ENCODE peak calls at places on chromosomes 4 and X, in seven cellular contexts. One of them, this sample, is unnamed.

GRCh38 chr4:26061248-26061986 is 147.4 kb downstream of the SMIM20 start:
- DNase-seq in A549: peak; percentile 15
- DNase-seq in adrenal gland: no peak
- DNase-seq in ascending aorta: no peak
- DNase-seq in OCI-LY7: peak; percentile 53
- DNase-seq in left ventricle myocardium inferior: no peak
- DNase-seq in cardiac muscle cell: peak; percentile 60
- DNase-seq in this sample: peak; percentile 23

GRCh38 chr4:89587364-89587763 is 249.6 kb downstream of the SNCA start:
- DNase-seq in A549: no peak
- DNase-seq in adrenal gland: no peak
- DNase-seq in ascending aorta: no peak
- DNase-seq in OCI-LY7: no peak
- DNase-seq in left ventricle myocardium inferior: no peak
- DNase-seq in cardiac muscle cell: no peak
- DNase-seq in this sample: no peak

GRCh38 chr4:112145820-112146813 is 863 bp downstream of the FAM241A start:
- DNase-seq in A549: peak; percentile 27
- DNase-seq in adrenal gland: peak; percentile 52
- DNase-seq in ascending aorta: no peak
- DNase-seq in OCI-LY7: peak; percentile 61
- DNase-seq in left ventricle myocardium inferior: peak; percentile 45
- DNase-seq in cardiac muscle cell: peak; percentile 54
- DNase-seq in this sample: peak; percentile 64

GRCh38 chrX:56233682-56234081 is 1.5 kb downstream of the KLF8 start:
- DNase-seq in A549: no peak
- DNase-seq in adrenal gland: peak; percentile 41
- DNase-seq in ascending aorta: no peak
- DNase-seq in OCI-LY7: no peak
- DNase-seq in left ventricle myocardium inferior: peak; percentile 37
- DNase-seq in cardiac muscle cell: peak; percentile 38
- DNase-seq in this sample: no peak

GRCh38 chr4:102638621-102639020 is 122.1 kb downstream of the MANBA start:
- DNase-seq in A549: no peak
- DNase-seq in adrenal gland: no peak
- DNase-seq in ascending aorta: no peak
- DNase-seq in OCI-LY7: no peak
- DNase-seq in left ventricle myocardium inferior: no peak
- DNase-seq in cardiac muscle cell: peak; percentile 22
- DNase-seq in this sample: no peak

GRCh38 chrX:31508338-31508737 is 436.5 kb upstream of the FTHL17 start:
- DNase-seq in A549: no peak
- DNase-seq in adrenal gland: no peak
- DNase-seq in ascending aorta: no peak
- DNase-seq in OCI-LY7: no peak
- DNase-seq in left ventricle myocardium inferior: no peak
- DNase-seq in cardiac muscle cell: peak; percentile 87
- DNase-seq in this sample: no peak

GRCh38 chrX:119008122-119008744 is 33.8 kb downstream of the LONRF3 start:
- DNase-seq in A549: peak; percentile 41
- DNase-seq in adrenal gland: peak; percentile 55
- DNase-seq in ascending aorta: no peak
- DNase-seq in OCI-LY7: peak; percentile 16
- DNase-seq in left ventricle myocardium inferior: no peak
- DNase-seq in cardiac muscle cell: peak; percentile 50
- DNase-seq in this sample: peak; percentile 25

GRCh38 chr4:85092943-85093342 is 126.5 kb upstream of the WDFY3 start:
- DNase-seq in A549: no peak
- DNase-seq in adrenal gland: no peak
- DNase-seq in ascending aorta: no peak
- DNase-seq in OCI-LY7: no peak
- DNase-seq in left ventricle myocardium inferior: no peak
- DNase-seq in cardiac muscle cell: no peak
- DNase-seq in this sample: no peak

GRCh38 chr4:176791591-176792347 is 953 bp downstream of the VEGFC start:
- DNase-seq in A549: no peak
- DNase-seq in adrenal gland: peak; percentile 33
- DNase-seq in ascending aorta: no peak
- DNase-seq in OCI-LY7: no peak
- DNase-seq in left ventricle myocardium inferior: peak; percentile 14
- DNase-seq in cardiac muscle cell: peak; percentile 58
- DNase-seq in this sample: peak; percentile 20

GRCh38 chr4:11424000-11424399 is 4.7 kb downstream of the HS3ST1 start:
- DNase-seq in A549: peak; percentile 25
- DNase-seq in adrenal gland: no peak
- DNase-seq in ascending aorta: no peak
- DNase-seq in OCI-LY7: peak; percentile 45
- DNase-seq in left ventricle myocardium inferior: no peak
- DNase-seq in cardiac muscle cell: peak; percentile 75
- DNase-seq in this sample: peak; percentile 43

GRCh38 chr4:159006202-159006601 is 96.7 kb upstream of the RAPGEF2 start:
- DNase-seq in A549: peak; percentile 11
- DNase-seq in adrenal gland: no peak
- DNase-seq in ascending aorta: no peak
- DNase-seq in OCI-LY7: no peak
- DNase-seq in left ventricle myocardium inferior: no peak
- DNase-seq in cardiac muscle cell: no peak
- DNase-seq in this sample: peak; percentile 84

GRCh38 chr4:78477276-78477675 is 74.3 kb upstream of the ANXA3 start:
- DNase-seq in A549: no peak
- DNase-seq in adrenal gland: no peak
- DNase-seq in ascending aorta: no peak
- DNase-seq in OCI-LY7: no peak
- DNase-seq in left ventricle myocardium inferior: no peak
- DNase-seq in cardiac muscle cell: peak; percentile 45
- DNase-seq in this sample: no peak

GRCh38 chrX:40474205-40474626 is 106.6 kb upstream of the ATP6AP2 start:
- DNase-seq in A549: peak; percentile 21
- DNase-seq in adrenal gland: no peak
- DNase-seq in ascending aorta: no peak
- DNase-seq in OCI-LY7: no peak
- DNase-seq in left ventricle myocardium inferior: peak; percentile 17
- DNase-seq in cardiac muscle cell: peak; percentile 25
- DNase-seq in this sample: peak; percentile 21

GRCh38 chr4:158826882-158827281 is 58.1 kb downstream of the FNIP2 start:
- DNase-seq in A549: no peak
- DNase-seq in adrenal gland: no peak
- DNase-seq in ascending aorta: no peak
- DNase-seq in OCI-LY7: no peak
- DNase-seq in left ventricle myocardium inferior: no peak
- DNase-seq in cardiac muscle cell: no peak
- DNase-seq in this sample: no peak

GRCh38 chr4:76704133-76704881 is 193.6 kb downstream of the SOWAHB start:
- DNase-seq in A549: no peak
- DNase-seq in adrenal gland: no peak
- DNase-seq in ascending aorta: no peak
- DNase-seq in OCI-LY7: no peak
- DNase-seq in left ventricle myocardium inferior: no peak
- DNase-seq in cardiac muscle cell: peak; percentile 64
- DNase-seq in this sample: peak; percentile 49

GRCh38 chr4:168796362-168797106 is 213.5 kb downstream of the CBR4 start:
- DNase-seq in A549: peak; percentile 27
- DNase-seq in adrenal gland: no peak
- DNase-seq in ascending aorta: no peak
- DNase-seq in OCI-LY7: no peak
- DNase-seq in left ventricle myocardium inferior: no peak
- DNase-seq in cardiac muscle cell: peak; percentile 76
- DNase-seq in this sample: peak; percentile 36

GRCh38 chr4:73603307-73603710 is 16.9 kb downstream of the RASSF6 start:
- DNase-seq in A549: peak; percentile 51
- DNase-seq in adrenal gland: no peak
- DNase-seq in ascending aorta: no peak
- DNase-seq in OCI-LY7: no peak
- DNase-seq in left ventricle myocardium inferior: no peak
- DNase-seq in cardiac muscle cell: peak; percentile 89
- DNase-seq in this sample: no peak

GRCh38 chr4:145760176-145760575 is 80.2 kb downstream of the C4orf51 start:
- DNase-seq in A549: no peak
- DNase-seq in adrenal gland: no peak
- DNase-seq in ascending aorta: no peak
- DNase-seq in OCI-LY7: no peak
- DNase-seq in left ventricle myocardium inferior: no peak
- DNase-seq in cardiac muscle cell: no peak
- DNase-seq in this sample: no peak

GRCh38 chr4:6546681-6547447 is 28.1 kb upstream of the MAN2B2 start:
- DNase-seq in A549: peak; percentile 20
- DNase-seq in adrenal gland: peak; percentile 52
- DNase-seq in ascending aorta: no peak
- DNase-seq in OCI-LY7: peak; percentile 79
- DNase-seq in left ventricle myocardium inferior: no peak
- DNase-seq in cardiac muscle cell: peak; percentile 80
- DNase-seq in this sample: peak; percentile 56

GRCh38 chr4:39591290-39591689 is 47.4 kb downstream of the SMIM14 start:
- DNase-seq in A549: peak; percentile 27
- DNase-seq in adrenal gland: no peak
- DNase-seq in ascending aorta: no peak
- DNase-seq in OCI-LY7: peak; percentile 49
- DNase-seq in left ventricle myocardium inferior: no peak
- DNase-seq in cardiac muscle cell: peak; percentile 47
- DNase-seq in this sample: peak; percentile 65

GRCh38 chr4:133145758-133146157 is 3.3 kb upstream of the PCDH10 start:
- DNase-seq in A549: no peak
- DNase-seq in adrenal gland: no peak
- DNase-seq in ascending aorta: no peak
- DNase-seq in OCI-LY7: no peak
- DNase-seq in left ventricle myocardium inferior: no peak
- DNase-seq in cardiac muscle cell: no peak
- DNase-seq in this sample: no peak

DNA sequence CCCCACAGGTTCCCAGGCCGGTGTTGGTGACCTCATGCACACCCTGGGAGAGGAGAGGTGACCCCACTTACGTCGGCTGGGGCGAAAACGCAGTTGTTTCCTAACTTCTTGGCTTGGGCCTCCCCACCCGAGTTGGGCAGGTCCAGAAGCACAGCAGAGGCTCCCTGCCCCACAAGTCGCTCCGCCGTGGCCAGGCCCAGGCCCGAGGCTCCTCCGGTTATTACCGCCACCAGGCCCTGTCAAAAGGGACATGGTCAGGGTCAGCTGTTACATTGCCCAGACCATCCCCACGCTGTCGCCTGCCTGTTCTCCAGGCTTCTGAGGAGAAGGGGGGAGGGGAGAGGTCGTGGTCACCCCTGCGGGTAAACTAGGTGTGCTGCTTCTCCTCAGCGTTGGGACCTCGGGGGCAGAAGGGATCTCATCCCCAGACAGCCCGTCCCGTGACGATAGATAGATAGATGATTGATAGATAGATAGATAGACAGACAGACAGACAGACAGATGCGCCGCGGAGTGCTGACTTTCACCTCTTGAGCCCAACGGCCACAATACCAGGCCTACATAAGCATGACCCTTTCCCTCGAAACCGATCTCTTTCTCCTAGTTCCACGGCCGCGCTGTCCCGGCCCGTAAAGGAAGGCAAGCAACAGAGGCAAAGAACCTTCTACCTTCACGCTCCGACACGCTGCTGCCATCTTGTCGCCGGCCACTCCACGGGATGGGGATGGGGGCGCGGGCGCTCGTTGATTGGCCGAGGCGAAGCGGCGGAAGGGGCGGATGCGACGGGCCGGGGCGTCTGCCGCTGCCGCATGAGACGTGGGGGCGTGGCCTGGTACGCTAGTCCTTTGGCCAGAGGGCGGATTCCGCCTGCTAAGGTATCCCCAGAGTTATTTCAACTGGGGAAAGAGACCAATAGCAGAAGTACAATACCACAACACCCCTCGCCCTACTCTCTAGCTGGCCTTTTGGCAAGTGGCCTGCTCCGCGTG is at the start of gene HSD17B10:
- DNase-seq in A549: peak; percentile 84
- DNase-seq in adrenal gland: peak; percentile 91
- DNase-seq in ascending aorta: peak; percentile 49
- DNase-seq in OCI-LY7: peak; percentile 91
- DNase-seq in left ventricle myocardium inferior: peak; percentile 90
- DNase-seq in cardiac muscle cell: peak; percentile 89
- DNase-seq in this sample: peak; percentile 80
- H3K27ac ChIP-seq in A549: peak within 1 kb of the TSS; percentile 89
- H3K27ac ChIP-seq in adrenal gland: peak within 1 kb of the TSS; percentile 59
- H3K27ac ChIP-seq in ascending aorta: peak within 1 kb of the TSS; percentile 69
- H3K27ac ChIP-seq in OCI-LY7: peak within 1 kb of the TSS; percentile 52
- H3K27ac ChIP-seq in left ventricle myocardium inferior: peak within 1 kb of the TSS; percentile 77
- H3K27ac ChIP-seq in cardiac muscle cell: peak within 1 kb of the TSS; percentile 79
- H3K27ac ChIP-seq in this sample: peak within 1 kb of the TSS; percentile 65

DNA sequence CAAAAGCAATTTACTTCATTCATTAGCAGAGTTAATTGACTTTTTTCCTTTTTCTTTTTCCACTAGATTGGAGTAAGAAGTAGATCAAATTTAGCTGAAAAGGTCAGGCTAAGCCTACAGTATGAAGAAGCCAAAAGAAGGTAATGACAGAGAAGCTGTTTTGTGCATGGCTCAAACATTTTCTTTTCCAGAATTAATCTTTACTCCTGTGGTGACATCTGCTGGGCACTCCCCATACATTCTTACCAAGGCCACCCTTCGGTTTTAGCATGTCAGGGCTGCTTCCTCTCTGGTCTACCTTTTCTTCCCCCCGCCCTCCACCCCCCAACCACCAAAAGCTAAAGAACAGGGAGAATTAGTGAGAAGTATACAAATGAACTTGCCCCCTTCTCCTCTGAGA is 70.2 kb downstream of the CLDN22 start:
- DNase-seq in A549: peak; percentile 11
- DNase-seq in adrenal gland: peak; percentile 29
- DNase-seq in ascending aorta: no peak
- DNase-seq in OCI-LY7: peak; percentile 10
- DNase-seq in left ventricle myocardium inferior: no peak
- DNase-seq in cardiac muscle cell: peak; percentile 63
- DNase-seq in this sample: peak; percentile 48
- TF ChIP-seq CTCF in A549: peak; percentile 55
- TF ChIP-seq CTCF in adrenal gland: no peak
- TF ChIP-seq CTCF in ascending aorta: no peak
- TF ChIP-seq CTCF in OCI-LY7: peak; percentile 51
- TF ChIP-seq CTCF in left ventricle myocardium inferior: peak; percentile 59
- TF ChIP-seq CTCF in cardiac muscle cell: peak; percentile 44
- TF ChIP-seq CTCF in this sample: peak; percentile 43

GRCh38 chrX:130321550-130321949 is 18.2 kb upstream of the SLC25A14 start:
- DNase-seq in A549: no peak
- DNase-seq in adrenal gland: no peak
- DNase-seq in ascending aorta: no peak
- DNase-seq in OCI-LY7: no peak
- DNase-seq in left ventricle myocardium inferior: no peak
- DNase-seq in cardiac muscle cell: no peak
- DNase-seq in this sample: no peak
- H3K27ac ChIP-seq in A549: no peak overlapping the region
- H3K27ac ChIP-seq in adrenal gland: no peak overlapping the region
- H3K27ac ChIP-seq in ascending aorta: no peak overlapping the region
- H3K27ac ChIP-seq in OCI-LY7: no peak overlapping the region
- H3K27ac ChIP-seq in left ventricle myocardium inferior: no peak overlapping the region
- H3K27ac ChIP-seq in cardiac muscle cell: no peak overlapping the region
- H3K27ac ChIP-seq in this sample: no peak overlapping the region

DNA sequence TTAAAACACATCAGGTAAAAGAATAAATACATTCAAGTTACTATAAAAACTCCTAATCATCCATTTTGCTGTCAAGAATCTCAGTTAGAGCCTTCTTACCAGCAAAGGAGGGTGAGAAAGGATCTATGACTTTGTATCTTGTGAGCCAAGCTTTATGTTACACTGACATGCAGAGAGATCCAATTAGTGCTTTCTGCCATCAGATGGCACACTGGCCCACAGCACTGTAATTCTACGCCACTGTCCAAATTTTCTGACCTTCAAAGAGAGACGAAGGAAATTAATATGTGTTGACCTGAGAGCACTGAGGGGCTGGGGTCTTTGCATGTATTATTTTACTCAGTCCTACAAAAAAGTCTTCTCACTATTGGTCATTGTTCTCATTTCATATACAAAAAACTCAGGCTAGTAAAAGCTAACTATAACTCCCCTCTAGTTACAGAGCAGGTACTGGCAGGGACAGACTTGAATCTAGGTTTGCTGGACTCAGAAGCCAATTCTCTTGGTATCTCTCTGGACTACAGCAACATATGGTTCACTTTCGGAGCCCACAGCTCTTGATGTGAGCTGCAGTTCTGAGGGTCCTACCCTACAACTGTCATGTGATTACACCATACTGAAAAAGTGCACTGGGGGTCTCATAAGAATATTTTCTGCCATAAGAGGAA is 157.6 kb downstream of the NR3C2 start:
- DNase-seq in A549: no peak
- DNase-seq in adrenal gland: peak; percentile 40
- DNase-seq in ascending aorta: no peak
- DNase-seq in OCI-LY7: no peak
- DNase-seq in left ventricle myocardium inferior: no peak
- DNase-seq in cardiac muscle cell: no peak
- DNase-seq in this sample: no peak
- TF ChIP-seq CTCF in A549: no peak
- TF ChIP-seq CTCF in adrenal gland: no peak
- TF ChIP-seq CTCF in ascending aorta: no peak
- TF ChIP-seq CTCF in OCI-LY7: no peak
- TF ChIP-seq CTCF in left ventricle myocardium inferior: peak; percentile 51
- TF ChIP-seq CTCF in cardiac muscle cell: no peak
- TF ChIP-seq CTCF in this sample: no peak